ENCODE peak calls at places on chromosomes 5 and 9, in five cellular contexts. Z is tibial artery, Y is NT2/D1, V is AG04450, I is OCI-LY7. P is an unnamed sample.

GRCh38 chr9:126373241-126373640 is 46.6 kb downstream of the MVB12B start:
- DNase-seq in Z (no peak), I (no peak), Y (no peak), V (no peak), P (no peak)

GRCh38 chr9:16202913-16203734 is 650.3 kb downstream of the CCDC171 start:
- DNase-seq in Z (no peak), Y (peak), I (no peak), V (peak), P (no peak)

GRCh38 chr9:121550041-121550440 is 50.4 kb upstream of the GGTA1 start:
- DNase-seq in I (no peak), Y (no peak), Z (no peak), V (no peak), P (no peak)

GRCh38 chr5:20572560-20572959 is 584.6 kb upstream of the CDH18 start:
- DNase-seq in Y (no peak), I (no peak), Z (no peak), V (no peak), P (no peak)

GRCh38 chr9:128860937-128861336 is 20.8 kb downstream of the KYAT1 start:
- DNase-seq in Y (no peak), I (no peak), Z (no peak), V (no peak), P (no peak)

GRCh38 chr9:86135374-86135773 is 36.0 kb upstream of the GOLM1 start:
- DNase-seq in V (no peak), Y (no peak), I (no peak), Z (no peak), P (no peak)

GRCh38 chr9:85349046-85349445 is 392.7 kb downstream of the AGTPBP1 start:
- DNase-seq in I (no peak), Y (no peak), V (no peak), Z (no peak), P (no peak)

GRCh38 chr9:95752129-95752731 is 123.3 kb upstream of the ERCC6L2 start:
- DNase-seq in I (no peak), Y (no peak), Z (no peak), V (no peak), P (no peak)

GRCh38 chr5:60722416-60722815 is 22.4 kb upstream of the DEPDC1B start:
- DNase-seq in I (no peak), Y (no peak), Z (no peak), V (no peak), P (no peak)

GRCh38 chr5:160423025-160423554 is 1.4 kb downstream of the PTTG1 start:
- DNase-seq in I (no peak), Z (no peak), Y (no peak), V (no peak), P (no peak)

GRCh38 chr9:34382879-34383278 is 6.2 kb upstream of the MYORG start:
- DNase-seq in Y (no peak), I (no peak), V (no peak), Z (no peak), P (no peak)

GRCh38 chr5:946720-947625 is 54.3 kb downstream of the TRIP13 start:
- DNase-seq in Z (no peak), Y (no peak), I (no peak), V (no peak), P (no peak)

GRCh38 chr9:37801287-37801850 is 772 bp downstream of the DCAF10 start:
- DNase-seq in Z (peak), Y (peak), I (peak), V (no peak), P (peak)

GRCh38 chr5:179114756-179115155 is 54.6 kb downstream of the ZNF354C start:
- DNase-seq in I (no peak), V (no peak), Y (no peak), Z (no peak), P (no peak)

GRCh38 chr9:36328798-36329411 is 70.7 kb upstream of the GNE start:
- DNase-seq in Y (peak), I (peak), Z (no peak), V (peak), P (no peak)

GRCh38 chr5:79990205-79990597 is 861 bp downstream of the MTX3 start:
- DNase-seq in I (peak), Z (no peak), V (no peak), Y (no peak), P (no peak)

GRCh38 chr9:20477940-20478620 is 144.2 kb downstream of the MLLT3 start:
- DNase-seq in I (no peak), Z (no peak), Y (no peak), V (no peak), P (no peak)

GRCh38 chr9:8734760-8735159 is 935.2 kb upstream of the DMAC1 start:
- DNase-seq in I (no peak), Y (peak), V (no peak), Z (no peak), P (no peak)

GRCh38 chr5:72167790-72168189 is 60.5 kb downstream of the MAP1B start:
- DNase-seq in I (no peak), Z (peak), V (no peak), Y (no peak), P (peak)

GRCh38 chr5:154603978-154604679 is 126.1 kb upstream of the HAND1 start:
- DNase-seq in Z (no peak), V (no peak), Y (no peak), I (no peak), P (no peak)

GRCh38 chr9:95783426-95783975 is 92.0 kb upstream of the ERCC6L2 start:
- DNase-seq in Z (no peak), V (no peak), I (no peak), Y (no peak), P (no peak)

GRCh38 chr9:78292716-78293497 is 4.0 kb upstream of the PSAT1 start:
- DNase-seq in V (no peak), Y (no peak), I (no peak), Z (no peak), P (no peak)

GRCh38 chr5:54902817-54903473 is 82.4 kb downstream of the ESM1 start:
- DNase-seq in Y (no peak), I (peak), V (no peak), Z (no peak), P (no peak)

GRCh38 chr9:108885643-108886348 is 23.7 kb downstream of the ACTL7A start:
- DNase-seq in Y (peak), V (peak), Z (no peak), I (peak), P (peak)

GRCh38 chr5:2036885-2037284 is 154.2 kb upstream of the IRX4 start:
- DNase-seq in I (no peak), Y (no peak), Z (no peak), V (no peak), P (no peak)

GRCh38 chr9:36091028-36091953 is 45.2 kb upstream of the GLIPR2 start:
- DNase-seq in I (no peak), Y (no peak), Z (no peak), V (peak), P (peak)

GRCh38 chr5:52987711-52988329 is 1.3 kb upstream of the ITGA2 start:
- DNase-seq in Z (no peak), Y (no peak), V (no peak), I (no peak), P (no peak)

GRCh38 chr9:137453643-137454081 is 5.5 kb downstream of the NSMF start:
- DNase-seq in I (peak), Z (peak), Y (peak), V (peak), P (peak)

GRCh38 chr9:69433426-69433825 is 108.4 kb downstream of the ENTREP1 start:
- DNase-seq in Y (no peak), Z (no peak), V (no peak), I (no peak), P (no peak)

GRCh38 chr5:139287890-139288635 is 5.5 kb upstream of the MATR3 start:
- DNase-seq in I (peak), Z (no peak), Y (no peak), V (no peak), P (no peak)

GRCh38 chr5:83360573-83360972 is 111.0 kb upstream of the VCAN start:
- DNase-seq in Z (no peak), Y (no peak), V (no peak), I (no peak), P (no peak)

GRCh38 chr9:7042124-7042523 is 284.4 kb downstream of the KDM4C start:
- DNase-seq in Y (no peak), I (no peak), V (no peak), Z (no peak), P (no peak)

GRCh38 chr5:14069021-14069420 is 74.1 kb upstream of the TRIO start:
- DNase-seq in Y (no peak), Z (no peak), V (no peak), I (no peak), P (no peak)

GRCh38 chr9:111961575-111961974 is 65.0 kb downstream of the UGCG start:
- DNase-seq in Z (no peak), V (no peak), I (no peak), Y (no peak), P (no peak)

GRCh38 chr5:54514841-54515432 is 2.6 kb upstream of the SNX18 start:
- DNase-seq in Z (no peak), I (no peak), Y (no peak), V (peak), P (no peak)

GRCh38 chr5:170632266-170632984 is 128.6 kb downstream of the KCNIP1 start:
- DNase-seq in V (no peak), Y (no peak), I (no peak), Z (no peak), P (no peak)

GRCh38 chr9:70079364-70080103 is 35.9 kb downstream of the MAMDC2 start:
- DNase-seq in Z (no peak), Y (peak), I (no peak), V (no peak), P (no peak)

GRCh38 chr5:139312075-139312474 is 18.5 kb downstream of the MATR3 start:
- DNase-seq in Z (no peak), I (no peak), Y (no peak), V (no peak), P (no peak)

DNA sequence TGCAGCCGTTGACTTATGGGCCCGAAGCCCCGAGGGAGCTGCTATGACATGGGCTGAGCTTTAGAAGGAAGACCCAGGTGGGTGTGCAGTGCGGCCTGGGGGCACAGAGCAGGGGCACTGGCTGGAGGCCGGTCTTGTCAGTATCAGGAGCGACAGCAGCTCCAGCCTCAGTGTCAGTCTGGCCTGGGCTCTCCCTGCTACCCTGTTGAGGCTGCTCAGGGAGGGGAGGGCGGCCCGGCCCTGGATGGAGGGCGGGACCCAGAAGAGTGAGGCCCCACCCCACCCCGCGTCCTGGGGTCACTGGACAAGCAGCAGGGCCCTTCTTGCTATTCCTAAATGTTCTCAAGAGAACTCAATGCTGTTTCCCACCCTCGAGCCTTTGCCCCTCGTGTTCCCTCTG is 18.0 kb downstream of the GFI1B start:
- DNase-seq in I (no peak), Y (no peak), V (no peak), Z (peak), P (no peak)
- H3K4me3 ChIP-seq in I (no peak), Y (no peak), V (no peak), Z (no peak), P (no peak)

DNA sequence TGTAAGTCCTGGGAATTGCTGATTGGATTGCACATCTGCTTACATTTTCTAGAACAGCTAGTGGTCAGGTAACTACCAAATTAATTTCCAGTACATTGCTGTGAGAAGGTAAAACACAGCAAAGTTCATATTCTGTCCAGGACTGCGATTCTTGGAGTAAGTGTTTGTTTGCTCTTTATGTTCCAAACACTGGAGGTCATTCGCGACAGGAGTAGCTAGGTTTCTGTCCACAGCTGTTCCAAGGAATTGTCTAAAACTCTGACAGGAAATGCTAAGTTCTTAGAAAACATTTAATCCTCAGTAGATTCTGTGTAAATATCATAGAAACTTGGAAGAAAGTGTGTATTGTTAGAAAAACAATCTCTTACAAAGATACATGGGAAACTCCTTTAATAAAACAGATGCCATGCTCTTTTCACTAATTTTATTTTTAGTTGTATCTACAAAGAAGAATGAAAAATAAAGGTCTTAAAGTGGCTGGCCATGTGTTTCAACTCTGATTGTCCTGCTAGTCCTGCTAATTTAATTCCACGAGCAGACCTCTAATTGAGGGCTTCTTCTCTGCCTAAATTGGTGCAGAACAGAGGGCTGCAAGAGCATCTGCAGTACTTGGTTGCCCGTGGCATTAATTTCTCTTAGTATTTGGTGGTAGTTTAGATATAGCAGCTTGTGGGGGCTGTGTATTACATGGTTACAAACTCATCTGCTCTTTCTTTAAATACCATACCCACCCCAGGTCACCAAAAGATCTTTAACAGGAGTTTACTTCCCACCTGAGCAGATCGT is 464.5 kb downstream of the RASEF start:
- DNase-seq in Z (no peak), V (no peak), Y (no peak), I (no peak), P (no peak)
- H3K4me3 ChIP-seq in Z (no peak), V (no peak), Y (no peak), I (no peak), P (no peak)

DNA sequence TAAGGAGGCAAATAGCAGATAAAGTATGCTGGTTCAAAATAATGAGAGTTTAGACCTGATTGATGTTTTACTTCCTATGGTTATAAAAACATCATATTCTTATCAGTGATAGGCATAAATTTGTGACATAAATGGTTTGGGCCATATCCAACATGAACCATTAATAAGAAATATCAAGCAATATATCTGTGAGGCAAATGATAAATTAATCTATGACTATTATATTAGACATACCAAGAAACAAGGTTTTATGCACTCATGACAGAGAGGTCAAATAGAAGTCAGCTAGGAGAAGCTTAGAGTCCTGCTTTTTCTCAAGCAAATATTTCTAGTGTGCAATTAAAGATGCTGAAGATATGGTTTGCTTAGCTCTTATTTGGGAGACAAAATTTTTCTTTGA is 10.4 kb downstream of the SMIM3 start:
- DNase-seq in Z (no peak), Y (no peak), I (no peak), V (no peak), P (no peak)
- H3K4me3 ChIP-seq in Z (no peak), Y (no peak), I (no peak), V (no peak), P (no peak)

GRCh38 chr9:124662561-124662960 is 108.5 kb downstream of the NR6A1 start:
- DNase-seq in V (no peak), I (no peak), Y (no peak), Z (no peak), P (no peak)
- H3K4me3 ChIP-seq in V (no peak), I (no peak), Y (no peak), Z (no peak), P (no peak)

GRCh38 chr5:138092301-138092700 is 8.5 kb downstream of the WNT8A start:
- DNase-seq in V (no peak), I (no peak), Y (no peak), Z (no peak), P (no peak)
- H3K4me3 ChIP-seq in V (no peak), I (no peak), Y (no peak), Z (no peak), P (no peak)

DNA sequence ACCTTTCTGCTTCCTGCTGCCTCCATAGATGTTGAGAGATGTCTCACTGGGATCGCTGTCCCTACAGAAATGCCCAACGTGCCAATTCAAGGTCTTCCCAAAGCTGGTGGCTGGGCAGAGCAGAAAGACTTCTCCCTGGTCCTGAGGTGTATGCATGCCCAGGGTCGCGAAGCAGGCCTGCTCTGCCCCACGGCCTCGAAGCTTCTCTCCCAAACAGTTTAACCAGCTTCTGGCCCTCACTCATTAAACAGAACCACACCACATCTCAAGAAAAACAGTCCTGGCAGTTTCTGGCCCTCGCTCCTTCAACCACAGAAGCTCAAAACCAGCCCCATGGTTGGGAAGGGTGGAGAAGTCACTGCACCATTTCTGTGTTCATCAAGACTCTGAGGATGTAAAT is 14.7 kb upstream of the SMIM32 start:
- DNase-seq in Z (no peak), I (no peak), V (no peak), Y (no peak), P (no peak)
- H3K4me3 ChIP-seq in Z (no peak), I (no peak), V (no peak), Y (no peak), P (no peak)